ENCODE peak calls at places on chromosomes 2 and 18, in six cellular contexts. C is AG04449; Q is stimulated activated CD4-positive, alpha-beta T cell treated with anti-CD3 and anti-CD28 coated beads, TNF-alpha, amount 100 ng/mL, for 24 hours; G is spleen; S is GDM1; V is GM03348. Y is an unnamed sample.

GRCh38 chr2:140892911-140893637 is 1237.7 kb downstream of the LRP1B start:
- DNase-seq in G (no peak), Q (no peak), C (no peak), V (no peak), S (no peak), Y (no peak)

GRCh38 chr2:113829836-113830235 is 60.1 kb upstream of the ACTR3 start:
- DNase-seq in V (no peak), S (no peak), Q (no peak), G (no peak), C (no peak), Y (no peak)

GRCh38 chr18:23938046-23938756 is 76.4 kb upstream of the TTC39C start:
- DNase-seq in V (no peak), Q (no peak), C (no peak), S (no peak), G (no peak), Y (no peak)

GRCh38 chr2:200054681-200055468 is 99.5 kb downstream of the MAIP1 start:
- DNase-seq in Q (no peak), V (no peak), C (no peak), S (no peak), G (no peak), Y (no peak)

GRCh38 chr18:49613741-49614151 is 51.9 kb downstream of the LIPG start:
- DNase-seq in V (no peak), C (no peak), G (no peak), S (no peak), Q (no peak), Y (no peak)

GRCh38 chr2:40363631-40364030 is 88.3 kb downstream of the SLC8A1 start:
- DNase-seq in Q (no peak), S (no peak), G (no peak), C (no peak), V (no peak), Y (no peak)

GRCh38 chr2:239797316-239797715 is 227.8 kb downstream of the NDUFA10 start:
- DNase-seq in V (no peak), Q (no peak), S (no peak), C (no peak), G (no peak), Y (no peak)

GRCh38 chr2:43105586-43106562 is 120.5 kb downstream of the ZFP36L2 start:
- DNase-seq in C (no peak), G (peak; percentile 85), Q (no peak), S (peak; percentile 89), V (peak; percentile 81), Y (no peak)